ENCODE peak calls at places on chromosomes 13 and 19, in four cellular contexts. K is cardiac muscle cell, X is sigmoid colon, N is PC-9. U is an unnamed sample. For H3K4me1, the result is how much of the 10 kb centered on the place peaks cover.

GRCh38 chr13:110379905-110380341 is 72.8 kb downstream of the COL4A2 start:
- DNase-seq in K (peak), X (no peak), N (peak), U (no peak)

GRCh38 chr13:35851238-35851814 is 279.9 kb downstream of the DCLK1 start:
- DNase-seq in K (no peak), X (no peak), N (no peak), U (no peak)

GRCh38 chr13:35855531-35856019 is 275.6 kb downstream of the DCLK1 start:
- DNase-seq in K (no peak), X (no peak), N (peak), U (no peak)

GRCh38 chr13:75378301-75378700 is 103.7 kb downstream of the TBC1D4 start:
- DNase-seq in K (no peak), X (no peak), N (no peak), U (no peak)

GRCh38 chr13:31199849-31200635 is at the start of gene B3GLCT:
- DNase-seq in K (peak), X (peak), N (peak), U (peak)

GRCh38 chr19:10431254-10431942 is 11.1 kb downstream of the PDE4A start:
- DNase-seq in K (peak), X (peak), N (no peak), U (no peak)

GRCh38 chr19:17260842-17261325 is 3.7 kb downstream of the USHBP1 start:
- DNase-seq in K (peak), X (peak), N (peak), U (peak)

GRCh38 chr13:87884874-87885273 is 213.7 kb downstream of the SLITRK5 start:
- DNase-seq in K (peak), X (no peak), N (no peak), U (no peak)

GRCh38 chr19:12913871-12914690 is 5.0 kb downstream of the SYCE2 start:
- DNase-seq in K (peak), X (peak), N (no peak), U (peak)

GRCh38 chr19:35671818-35672217 is 5.5 kb downstream of the UPK1A start:
- DNase-seq in K (peak), X (no peak), N (no peak), U (no peak)

GRCh38 chr19:6590458-6591319 is at the start of gene CD70:
- DNase-seq in K (no peak), X (no peak), N (no peak), U (peak)

GRCh38 chr13:75079226-75079625 is 402.7 kb downstream of the TBC1D4 start:
- DNase-seq in K (peak), X (no peak), N (no peak), U (no peak)

GRCh38 chr13:73406454-73406853 is 347.6 kb downstream of the KLF5 start:
- DNase-seq in K (no peak), X (no peak), N (no peak), U (no peak)

GRCh38 chr19:55447421-55448174 is 4.5 kb upstream of the SHISA7 start:
- DNase-seq in K (peak), X (no peak), N (peak), U (no peak)

GRCh38 chr13:102273111-102273510 is 128.7 kb downstream of the FGF14 start:
- DNase-seq in K (no peak), X (no peak), N (no peak), U (no peak)

GRCh38 chr13:97448503-97449251 is 14.7 kb downstream of the RAP2A start:
- DNase-seq in K (no peak), X (no peak), N (no peak), U (no peak)

GRCh38 chr19:34241513-34242337 is 12.6 kb upstream of the GARRE1 start:
- DNase-seq in K (no peak), X (no peak), N (peak), U (peak)

GRCh38 chr13:19817106-19817505 is 34.4 kb upstream of the PSPC1 start:
- DNase-seq in K (no peak), X (no peak), N (no peak), U (no peak)

GRCh38 chr13:69857188-69857821 is 250.3 kb upstream of the ATXN8OS start:
- DNase-seq in K (peak), X (no peak), N (no peak), U (peak)

GRCh38 chr19:54430306-54431254 is 15.3 kb downstream of the TTYH1 start:
- DNase-seq in K (peak), X (no peak), N (peak), U (peak)
- H3K4me3 ChIP-seq in K (peak), X (peak), N (peak), U (no peak)

DNA sequence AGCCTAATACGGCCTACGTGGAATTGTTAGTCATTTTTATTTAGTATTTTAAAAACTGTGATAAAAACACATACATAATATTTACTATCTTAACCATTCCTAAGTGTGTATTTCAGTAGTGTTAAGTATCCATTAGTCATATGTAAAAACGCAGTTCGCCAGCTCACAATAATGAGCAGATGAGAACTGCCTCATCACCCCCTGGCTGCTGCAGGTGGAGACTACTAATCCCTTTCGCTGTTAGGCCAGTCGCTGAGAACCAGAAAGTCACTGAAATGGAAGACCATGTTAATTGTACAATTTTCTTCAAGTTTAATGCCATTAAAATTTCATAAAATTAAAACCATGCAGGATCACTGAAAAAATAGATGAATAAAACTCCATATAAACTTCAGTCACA is 1.6 kb downstream of the ESD start:
- DNase-seq in K (no peak), X (no peak), N (no peak), U (no peak)
- H3K4me1 ChIP-seq in K (under half), X (under half), N (under half), U (under half)

DNA sequence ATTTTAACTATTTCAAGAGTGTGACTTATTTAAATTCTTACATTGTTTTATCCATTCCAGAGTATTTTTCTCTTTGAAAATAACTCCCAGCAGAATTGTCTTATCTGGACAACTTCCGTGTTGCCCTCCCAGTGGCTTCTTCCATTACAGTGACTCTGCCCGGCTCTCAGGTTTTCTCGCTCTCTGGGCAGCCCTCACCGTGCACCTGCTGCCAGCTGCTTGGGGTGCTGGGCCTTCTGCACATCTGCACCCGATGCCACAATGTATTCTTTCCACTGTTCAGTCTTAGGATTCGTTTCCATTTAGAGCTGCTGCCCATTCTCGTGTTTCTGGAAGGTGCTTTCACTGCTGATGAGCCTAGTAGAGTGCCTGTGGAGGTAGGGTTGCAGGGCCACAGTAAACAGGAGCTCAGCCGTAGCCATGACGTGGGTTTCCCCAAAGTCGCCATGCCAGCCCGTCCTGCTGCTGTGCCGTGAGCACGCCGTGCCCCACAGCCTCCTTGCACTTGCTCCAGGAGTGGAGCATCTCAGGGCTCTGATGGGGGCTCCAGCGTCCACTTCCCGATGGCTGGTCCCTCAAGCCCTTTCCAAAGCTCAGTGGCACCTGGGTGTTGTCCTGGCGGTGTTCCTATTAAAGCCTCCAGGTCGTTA is 46.1 kb upstream of the DCUN1D2 start:
- DNase-seq in K (no peak), X (peak), N (no peak), U (no peak)
- TF ChIP-seq CTCF in K (no peak), X (no peak), N (no peak), U (no peak)

GRCh38 chr13:48892311-48892710 is 83.4 kb upstream of the FNDC3A start:
- DNase-seq in K (peak), X (no peak), N (no peak), U (no peak)

GRCh38 chr13:48888613-48889012 is 87.1 kb upstream of the FNDC3A start:
- DNase-seq in K (no peak), X (no peak), N (no peak), U (no peak)

GRCh38 chr13:48896312-48896711 is 79.4 kb upstream of the FNDC3A start:
- DNase-seq in K (peak), X (no peak), N (no peak), U (no peak)

GRCh38 chr13:48891586-48891985 is 84.1 kb upstream of the FNDC3A start:
- DNase-seq in K (peak), X (no peak), N (peak), U (no peak)

GRCh38 chr13:48890386-48890785 is 85.3 kb upstream of the FNDC3A start:
- DNase-seq in K (no peak), X (no peak), N (no peak), U (no peak)
- H3K4me3 ChIP-seq in K (no peak), X (no peak), N (no peak), U (no peak)

DNA sequence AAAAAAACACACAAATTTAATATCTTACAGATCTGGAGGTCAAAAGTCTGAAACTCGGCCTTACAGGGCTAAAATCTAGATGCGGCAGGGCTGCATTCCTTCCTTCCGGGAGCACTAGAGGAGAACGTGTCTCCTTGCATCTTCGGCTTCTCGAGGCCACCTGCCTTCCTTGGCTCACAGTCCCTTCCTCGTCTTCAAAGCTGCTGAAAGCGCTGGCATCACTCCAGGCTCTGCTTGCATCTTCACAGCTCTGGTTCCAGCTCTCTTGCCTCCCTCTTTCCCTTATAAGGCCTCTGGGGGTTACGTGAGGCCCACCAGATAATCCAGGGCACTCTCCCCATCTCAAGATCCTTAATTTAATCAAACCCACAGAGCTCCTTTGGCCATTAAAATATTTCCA is 10.5 kb downstream of the XRCC1 start:
- DNase-seq in K (no peak), X (no peak), N (no peak), U (no peak)
- H3K4me1 ChIP-seq in K (under half), X (under half), N (under half), U (under half)

DNA sequence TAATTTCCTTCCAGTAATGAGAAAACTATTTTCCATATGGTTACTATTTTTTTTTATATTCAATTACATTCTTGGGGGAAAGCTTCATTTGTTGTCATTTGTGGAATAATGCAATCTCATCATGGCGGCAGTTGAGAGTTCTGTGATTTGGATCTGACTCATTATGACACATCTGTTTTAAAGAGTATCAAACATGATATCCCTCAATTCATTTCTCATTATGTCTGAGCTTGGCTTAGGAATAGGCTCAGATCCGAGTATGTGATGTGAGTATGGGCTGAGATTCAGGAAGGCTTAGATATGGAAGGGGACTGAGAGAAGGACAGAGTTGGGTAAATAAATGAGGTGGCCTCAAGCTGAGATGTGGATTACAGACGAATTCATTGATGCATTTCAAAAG is 64.4 kb downstream of the POSTN start:
- DNase-seq in K (peak), X (no peak), N (no peak), U (no peak)
- TF ChIP-seq CTCF in K (no peak), X (no peak), N (no peak), U (no peak)